ENCODE peak calls at places on chromosomes 6 and 20, in six cellular contexts. E is esophagus squamous epithelium, W is mesenchymal stem cell, O is substantia nigra, G is A549, Q is heart left ventricle. B is an unnamed sample.

GRCh38 chr6:45655630-45656422 is 278.1 kb upstream of the SUPT3H start:
- DNase-seq in E (no peak), W (peak), O (no peak), G (peak), Q (no peak), B (no peak)

GRCh38 chr20:50572922-50573777 is 63.0 kb downstream of the PTPN1 start:
- DNase-seq in E (no peak), W (no peak), O (no peak), G (no peak), Q (no peak), B (no peak)

GRCh38 chr20:17873410-17874270 is 95.0 kb downstream of the SNX5 start:
- DNase-seq in E (no peak), W (peak), O (peak), G (peak), Q (peak), B (no peak)

GRCh38 chr20:32893878-32894483 is 35.3 kb downstream of the EFCAB8 start:
- DNase-seq in E (no peak), W (peak), O (no peak), G (peak), Q (no peak), B (no peak)

GRCh38 chr6:46138281-46138680 is 8.5 kb downstream of the ENPP4 start:
- DNase-seq in E (no peak), W (no peak), O (no peak), G (no peak), Q (no peak), B (no peak)

GRCh38 chr20:53050338-53050737 is 78.2 kb downstream of the TSHZ2 start:
- DNase-seq in E (no peak), W (no peak), O (no peak), G (no peak), Q (no peak), B (no peak)

GRCh38 chr6:13526718-13527668 is 39.6 kb upstream of the GFOD1 start:
- DNase-seq in E (no peak), W (no peak), O (no peak), G (no peak), Q (peak), B (no peak)

GRCh38 chr6:31663961-31664789 is 622 bp downstream of the GPANK1 start:
- DNase-seq in E (no peak), W (peak), O (no peak), G (no peak), Q (no peak), B (no peak)

GRCh38 chr20:57294558-57294957 is 28.1 kb upstream of the BMP7 start:
- DNase-seq in E (no peak), W (no peak), O (no peak), G (no peak), Q (no peak), B (no peak)

GRCh38 chr20:32445539-32446273 is 87.6 kb downstream of the ASXL1 start:
- DNase-seq in E (no peak), W (no peak), O (no peak), G (no peak), Q (no peak), B (no peak)

GRCh38 chr6:55255061-55255571 is 72.2 kb upstream of the GFRAL start:
- DNase-seq in E (no peak), W (no peak), O (no peak), G (no peak), Q (no peak), B (no peak)

GRCh38 chr20:57429579-57430202 is 38.5 kb downstream of the RBM38 start:
- DNase-seq in E (no peak), W (no peak), O (no peak), G (peak), Q (no peak), B (no peak)

GRCh38 chr6:16690244-16691142 is 70.8 kb downstream of the ATXN1 start:
- DNase-seq in E (no peak), W (peak), O (no peak), G (peak), Q (no peak), B (no peak)

GRCh38 chr6:14732845-14733757 is 512.8 kb upstream of the JARID2 start:
- DNase-seq in E (no peak), W (peak), O (no peak), G (peak), Q (no peak), B (no peak)

GRCh38 chr20:46562373-46563169 is 12.1 kb upstream of the OCSTAMP start:
- DNase-seq in E (no peak), W (peak), O (peak), G (peak), Q (no peak), B (peak)

GRCh38 chr20:56979125-56979524 is 287.3 kb downstream of the BMP7 start:
- DNase-seq in E (no peak), W (no peak), O (no peak), G (no peak), Q (no peak), B (no peak)

GRCh38 chr6:95133578-95133977 is 443.8 kb upstream of the MANEA start:
- DNase-seq in E (no peak), W (peak), O (no peak), G (peak), Q (no peak), B (no peak)

GRCh38 chr20:58344741-58345140 is 35.2 kb downstream of the RAB22A start:
- DNase-seq in E (no peak), W (no peak), O (no peak), G (no peak), Q (no peak), B (no peak)

GRCh38 chr20:58625585-58625984 is 25.5 kb upstream of the STX16 start:
- DNase-seq in E (no peak), W (no peak), O (no peak), G (no peak), Q (no peak), B (no peak)

GRCh38 chr6:161369339-161369738 is 95.5 kb upstream of the AGPAT4 start:
- DNase-seq in E (no peak), W (peak), O (no peak), G (peak), Q (no peak), B (no peak)

GRCh38 chr6:169933839-169934698 is 182.6 kb downstream of the ERMARD start:
- DNase-seq in E (no peak), W (no peak), O (no peak), G (no peak), Q (peak), B (no peak)

GRCh38 chr20:8067082-8067481 is 47.5 kb upstream of the TMX4 start:
- DNase-seq in E (no peak), W (no peak), O (no peak), G (no peak), Q (no peak), B (no peak)

GRCh38 chr20:39850821-39851330 is 838.2 kb downstream of the MAFB start:
- DNase-seq in E (no peak), W (no peak), O (no peak), G (no peak), Q (no peak), B (no peak)

GRCh38 chr6:112332274-112332673 is 14.9 kb upstream of the RFPL4B start:
- DNase-seq in E (no peak), W (peak), O (no peak), G (no peak), Q (no peak), B (no peak)

GRCh38 chr6:134870677-134871498 is 79.0 kb downstream of the ALDH8A1 start:
- DNase-seq in E (no peak), W (peak), O (no peak), G (no peak), Q (no peak), B (no peak)

GRCh38 chr6:112254921-112255320 is 554 bp upstream of the LAMA4 start:
- DNase-seq in E (no peak), W (no peak), O (no peak), G (no peak), Q (no peak), B (no peak)

GRCh38 chr20:6178537-6178936 is 55.7 kb upstream of the FERMT1 start:
- DNase-seq in E (no peak), W (peak), O (no peak), G (peak), Q (no peak), B (no peak)

GRCh38 chr6:160337991-160338390 is 10.2 kb upstream of the SLC22A3 start:
- DNase-seq in E (no peak), W (no peak), O (no peak), G (no peak), Q (no peak), B (no peak)

GRCh38 chr20:37533154-37533715 is 5.6 kb upstream of the BLCAP start:
- DNase-seq in E (no peak), W (no peak), O (no peak), G (no peak), Q (no peak), B (no peak)

GRCh38 chr6:37502703-37503485 is 3.2 kb upstream of the CCDC167 start:
- DNase-seq in E (no peak), W (no peak), O (no peak), G (no peak), Q (no peak), B (no peak)

GRCh38 chr20:57953638-57954037 is 243.8 kb upstream of the PMEPA1 start:
- DNase-seq in E (no peak), W (no peak), O (no peak), G (no peak), Q (no peak), B (no peak)

GRCh38 chr6:11712760-11713159 is 65.8 kb downstream of the ADTRP start:
- DNase-seq in E (no peak), W (peak), O (no peak), G (no peak), Q (no peak), B (no peak)

GRCh38 chr6:119351005-119351394 is 1.4 kb upstream of the MAN1A1 start:
- DNase-seq in E (no peak), W (peak), O (no peak), G (peak), Q (no peak), B (no peak)

GRCh38 chr20:19993937-19994667 is 23.1 kb upstream of the NAA20 start:
- DNase-seq in E (no peak), W (peak), O (no peak), G (peak), Q (peak), B (no peak)

GRCh38 chr20:50121858-50122271 is 8.9 kb upstream of the UBE2V1 start:
- DNase-seq in E (no peak), W (no peak), O (no peak), G (peak), Q (no peak), B (no peak)

GRCh38 chr20:24746351-24746685 is 202.8 kb upstream of the CST7 start:
- DNase-seq in E (no peak), W (no peak), O (no peak), G (peak), Q (no peak), B (no peak)

GRCh38 chr6:11918021-11918738 is 93.9 kb upstream of the HIVEP1 start:
- DNase-seq in E (no peak), W (peak), O (no peak), G (no peak), Q (no peak), B (no peak)

GRCh38 chr6:81002126-81002525 is 750.4 kb downstream of the TENT5A start:
- DNase-seq in E (no peak), W (peak), O (no peak), G (no peak), Q (no peak), B (no peak)

GRCh38 chr20:44211177-44212039 is 837 bp upstream of the OSER1 start:
- DNase-seq in E (no peak), W (peak), O (no peak), G (no peak), Q (no peak), B (peak)

GRCh38 chr20:44212792-44213191 is 2.2 kb upstream of the OSER1 start:
- DNase-seq in E (no peak), W (no peak), O (no peak), G (no peak), Q (no peak), B (no peak)

GRCh38 chr20:44208770-44209169 is 1.8 kb downstream of the OSER1 start:
- DNase-seq in E (no peak), W (peak), O (no peak), G (peak), Q (no peak), B (no peak)

GRCh38 chr20:44209691-44210421 is 715 bp downstream of the OSER1 start:
- DNase-seq in E (no peak), W (peak), O (peak), G (peak), Q (no peak), B (no peak)

DNA sequence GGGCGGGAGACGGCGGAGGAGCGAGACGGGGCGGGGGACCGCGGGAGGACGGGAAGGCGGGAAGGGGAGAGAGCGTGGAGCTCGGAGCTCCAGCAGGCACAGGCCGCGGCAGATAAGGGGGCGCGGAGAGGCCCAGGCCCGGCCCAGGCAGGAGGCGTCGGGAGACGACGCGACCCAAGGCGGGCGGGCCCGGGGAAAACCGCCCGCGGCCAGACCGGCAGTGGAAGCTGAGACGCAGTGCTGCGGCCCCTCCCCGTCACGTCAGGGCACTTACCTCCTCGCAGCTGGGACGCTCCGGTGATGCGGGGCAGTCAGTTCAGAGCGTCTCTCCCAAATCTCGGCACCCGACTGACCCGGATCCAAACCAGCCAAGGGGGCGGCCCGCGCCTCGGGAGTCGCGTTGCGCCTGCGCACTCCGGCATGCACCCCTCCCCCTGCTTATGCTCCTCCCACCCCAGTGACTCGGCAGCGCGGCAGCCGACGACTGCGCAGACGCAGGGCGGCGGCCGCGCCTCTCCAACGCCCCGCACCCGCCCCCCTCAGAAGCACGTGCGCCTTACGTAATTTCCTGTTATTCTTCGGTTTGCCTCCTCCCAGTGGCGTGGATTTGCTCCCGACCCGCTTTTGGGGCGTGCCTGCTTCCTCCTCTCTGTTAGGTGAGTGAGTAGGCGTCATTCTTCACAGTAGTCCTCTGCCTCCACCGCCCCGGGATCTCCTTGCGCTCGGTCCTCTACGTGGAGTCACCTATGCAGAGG is at the start of gene OSER1:
- DNase-seq in E (peak), W (peak), O (peak), G (peak), Q (peak), B (peak)
- H3K27ac ChIP-seq in E (peak), W (peak), O (peak), G (peak), Q (peak), B (peak)

DNA sequence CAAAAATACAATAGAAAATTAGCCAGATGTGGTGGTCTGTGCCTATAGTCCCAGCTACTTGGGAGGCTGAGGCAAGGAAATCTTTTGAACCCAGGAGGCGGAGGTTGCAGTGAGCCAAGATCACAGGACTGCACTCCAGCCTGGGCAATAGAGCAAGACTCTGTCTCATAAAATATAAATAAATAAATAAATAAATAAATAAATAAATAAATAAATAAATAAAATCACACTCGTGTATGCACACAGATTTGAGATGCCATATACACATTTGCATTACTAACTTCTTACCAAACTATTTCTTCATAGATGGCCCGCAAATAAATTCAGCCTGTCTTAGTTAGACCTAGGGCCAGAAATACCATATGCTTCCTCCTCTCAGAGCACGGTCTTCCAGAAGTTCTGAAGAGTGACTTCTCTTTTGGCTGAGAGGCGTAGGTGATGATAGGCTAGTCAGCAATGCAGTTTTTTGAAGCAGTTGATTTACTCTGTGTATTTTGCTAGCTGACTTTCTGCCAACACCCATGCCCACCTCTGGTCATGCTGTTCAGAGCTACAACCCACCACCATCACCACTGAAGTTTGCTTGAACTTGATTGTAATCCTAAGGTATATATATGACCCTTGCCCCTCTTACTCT is 150.1 kb downstream of the SASH1 start:
- DNase-seq in E (no peak), W (no peak), O (no peak), G (no peak), Q (no peak), B (no peak)
- H3K27ac ChIP-seq in E (no peak), W (no peak), O (peak), G (no peak), Q (peak), B (peak)

GRCh38 chr20:63874254-63874653 is 9.2 kb downstream of the TPD52L2 start:
- DNase-seq in E (no peak), W (no peak), O (no peak), G (no peak), Q (no peak), B (no peak)
- H3K27ac ChIP-seq in E (no peak), W (no peak), O (no peak), G (no peak), Q (no peak), B (no peak)

GRCh38 chr6:4209201-4209600 is 73.8 kb upstream of the ECI2 start:
- DNase-seq in E (no peak), W (no peak), O (no peak), G (no peak), Q (no peak), B (no peak)

GRCh38 chr6:4212588-4212987 is 77.2 kb upstream of the ECI2 start:
- DNase-seq in E (no peak), W (no peak), O (no peak), G (no peak), Q (no peak), B (no peak)

GRCh38 chr6:4208158-4208557 is 72.8 kb upstream of the ECI2 start:
- DNase-seq in E (no peak), W (peak), O (no peak), G (no peak), Q (no peak), B (no peak)

DNA sequence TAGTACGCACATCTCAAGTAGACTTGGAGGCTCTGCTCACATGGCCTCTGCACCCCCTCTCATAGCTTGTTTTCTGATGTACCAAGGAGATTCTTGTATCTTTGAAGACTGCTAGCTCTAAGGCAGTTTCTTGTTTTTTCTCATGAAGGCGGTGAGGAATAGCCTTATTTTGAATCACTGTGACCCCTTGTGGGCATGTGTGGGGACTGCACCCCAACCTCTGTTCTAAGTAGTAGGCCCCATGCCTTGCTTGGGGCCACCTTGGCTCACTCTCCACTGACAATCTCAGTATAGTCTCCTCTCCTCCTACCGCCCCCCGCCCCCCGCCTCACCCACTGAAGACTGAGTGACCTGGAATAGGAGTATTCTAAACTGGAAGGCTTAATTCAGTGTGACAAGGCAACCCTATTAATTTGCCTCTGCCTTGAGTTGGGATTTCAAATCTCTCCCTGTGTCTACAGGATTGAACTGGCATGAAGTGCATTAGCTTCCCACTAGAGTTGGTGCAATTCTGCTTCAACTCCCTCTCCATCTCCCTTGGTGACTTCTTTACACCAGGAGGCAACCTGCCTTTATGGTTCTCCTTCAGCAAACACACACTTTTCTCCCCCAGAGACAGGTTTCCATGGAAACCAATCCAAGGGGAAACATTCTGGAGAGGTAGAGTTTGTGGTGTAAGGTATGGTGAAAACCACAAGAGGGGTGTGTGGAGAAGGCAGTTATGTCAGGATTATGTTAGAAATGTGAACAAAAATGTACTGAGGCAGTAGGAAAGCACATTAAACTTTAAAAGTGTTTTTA is 75.4 kb upstream of the ECI2 start:
- DNase-seq in E (no peak), W (peak), O (peak), G (peak), Q (peak), B (no peak)
- H3K27ac ChIP-seq in E (no peak), W (no peak), O (no peak), G (no peak), Q (no peak), B (no peak)

GRCh38 chr20:23603321-23603720 is 2.4 kb downstream of the CST9 start:
- DNase-seq in E (no peak), W (no peak), O (no peak), G (no peak), Q (no peak), B (no peak)
- H3K27ac ChIP-seq in E (no peak), W (no peak), O (no peak), G (no peak), Q (no peak), B (no peak)

GRCh38 chr20:9119776-9120175 is 50.9 kb downstream of the PLCB4 start:
- DNase-seq in E (no peak), W (no peak), O (peak), G (no peak), Q (peak), B (peak)
- H3K27ac ChIP-seq in E (no peak), W (no peak), O (no peak), G (no peak), Q (peak), B (no peak)

GRCh38 chr6:30101423-30101938 is 11.4 kb downstream of the TRIM31 start:
- DNase-seq in E (no peak), W (peak), O (no peak), G (no peak), Q (no peak), B (no peak)

GRCh38 chr6:30100585-30101422 is 12.1 kb downstream of the TRIM31 start:
- DNase-seq in E (no peak), W (no peak), O (no peak), G (no peak), Q (peak), B (no peak)

GRCh38 chr6:30102701-30103629 is 9.9 kb downstream of the TRIM31 start:
- DNase-seq in E (peak), W (peak), O (peak), G (peak), Q (peak), B (peak)

GRCh38 chr6:30103630-30104179 is 9.2 kb downstream of the TRIM31 start:
- DNase-seq in E (no peak), W (no peak), O (no peak), G (no peak), Q (no peak), B (no peak)

GRCh38 chr6:30101939-30102700 is 10.8 kb downstream of the TRIM31 start:
- DNase-seq in E (peak), W (peak), O (peak), G (peak), Q (peak), B (peak)
- H3K27ac ChIP-seq in E (peak), W (no peak), O (peak), G (peak), Q (peak), B (no peak)